ENCODE peak calls at places on chromosomes 5 and 9, in five cellular contexts. H, N, Q, P and V are unnamed samples.

GRCh38 chr9:114153761-114154596 is 1.4 kb upstream of the COL27A1 start:
- DNase-seq in H (no peak), Q (no peak), N (peak), P (peak), V (peak)

GRCh38 chr9:95302471-95302870 is 15.0 kb downstream of the FANCC start:
- DNase-seq in Q (no peak), H (no peak), P (no peak), N (no peak), V (no peak)

GRCh38 chr5:8386889-8387288 is 517.9 kb downstream of the MTRR start:
- DNase-seq in Q (no peak), N (no peak), H (no peak), P (no peak), V (no peak)

GRCh38 chr5:67538855-67539506 is 342.4 kb upstream of the CD180 start:
- DNase-seq in N (no peak), Q (no peak), P (no peak), H (no peak), V (no peak)

GRCh38 chr5:179060116-179061008 is at the start of gene ZNF354C:
- DNase-seq in P (peak), H (no peak), Q (peak), N (no peak), V (no peak)

GRCh38 chr5:14816999-14817761 is 54.4 kb downstream of the ANKH start:
- DNase-seq in N (no peak), H (no peak), Q (no peak), P (no peak), V (no peak)

GRCh38 chr9:127776195-127776918 is 2.1 kb downstream of the SH2D3C start:
- DNase-seq in H (no peak), P (peak), N (no peak), Q (peak), V (no peak)

GRCh38 chr9:86407022-86407421 is 52.8 kb upstream of the TUT7 start:
- DNase-seq in N (peak), Q (peak), H (no peak), P (no peak), V (no peak)

GRCh38 chr5:107553063-107553676 is 117.6 kb downstream of the EFNA5 start:
- DNase-seq in H (no peak), N (no peak), Q (no peak), P (no peak), V (peak)

GRCh38 chr5:179732918-179733763 is 519 bp downstream of the MAML1 start:
- DNase-seq in H (no peak), Q (peak), N (no peak), P (peak), V (peak)

GRCh38 chr9:38183994-38184568 is 115.1 kb upstream of the SHB start:
- DNase-seq in Q (peak), N (no peak), P (no peak), H (no peak), V (no peak)

GRCh38 chr5:103526164-103526915 is 36.2 kb downstream of the NUDT12 start:
- DNase-seq in N (no peak), H (no peak), Q (peak), P (no peak), V (no peak)

GRCh38 chr5:149256451-149256850 is 15.2 kb upstream of the AFAP1L1 start:
- DNase-seq in N (no peak), H (no peak), P (no peak), Q (no peak), V (no peak)

GRCh38 chr9:130541533-130541932 is 37.8 kb upstream of the FUBP3 start:
- DNase-seq in Q (no peak), P (no peak), H (no peak), N (no peak), V (no peak)

GRCh38 chr9:126722252-126722921 is 82.5 kb upstream of the ZBTB43 start:
- DNase-seq in N (no peak), H (peak), P (peak), Q (peak), V (peak)

GRCh38 chr9:108815156-108815555 is 40.6 kb downstream of the ACTL7B start:
- DNase-seq in Q (no peak), N (peak), H (no peak), P (no peak), V (no peak)

GRCh38 chr9:100277166-100277979 is 75.4 kb downstream of the TEX10 start:
- DNase-seq in Q (peak), N (no peak), P (no peak), H (no peak), V (no peak)

GRCh38 chr5:15956622-15957021 is 223.0 kb downstream of the MARCHF11 start:
- DNase-seq in H (no peak), N (no peak), P (no peak), Q (no peak), V (no peak)

GRCh38 chr9:116320180-116320799 is 166.7 kb downstream of the PAPPA start:
- DNase-seq in N (no peak), P (no peak), Q (peak), H (no peak), V (no peak)

GRCh38 chr5:91848453-91848852 is 465.3 kb upstream of the ARRDC3 start:
- DNase-seq in P (no peak), H (no peak), Q (no peak), N (peak), V (peak)

GRCh38 chr9:38683336-38683735 is 36.6 kb downstream of the FAM240B start:
- DNase-seq in P (no peak), Q (no peak), N (no peak), H (no peak), V (no peak)

GRCh38 chr5:102049517-102049916 is 246.6 kb downstream of the SLCO4C1 start:
- DNase-seq in P (no peak), N (no peak), H (no peak), Q (no peak), V (no peak)

GRCh38 chr9:71762900-71763653 is 5.2 kb downstream of the CEMIP2 start:
- DNase-seq in H (no peak), P (no peak), N (peak), Q (no peak), V (no peak)

GRCh38 chr9:120482424-120483186 is 97.4 kb downstream of the CDK5RAP2 start:
- DNase-seq in P (no peak), Q (no peak), N (no peak), H (no peak), V (no peak)

GRCh38 chr9:120486835-120487234 is 93.1 kb downstream of the CDK5RAP2 start:
- DNase-seq in Q (no peak), H (no peak), P (no peak), N (no peak), V (no peak)

GRCh38 chr9:120484162-120484561 is 95.8 kb downstream of the CDK5RAP2 start:
- DNase-seq in H (no peak), N (no peak), P (no peak), Q (no peak), V (no peak)

GRCh38 chr9:120481842-120482241 is 98.1 kb downstream of the CDK5RAP2 start:
- DNase-seq in P (no peak), Q (no peak), H (no peak), N (no peak), V (no peak)

DNA sequence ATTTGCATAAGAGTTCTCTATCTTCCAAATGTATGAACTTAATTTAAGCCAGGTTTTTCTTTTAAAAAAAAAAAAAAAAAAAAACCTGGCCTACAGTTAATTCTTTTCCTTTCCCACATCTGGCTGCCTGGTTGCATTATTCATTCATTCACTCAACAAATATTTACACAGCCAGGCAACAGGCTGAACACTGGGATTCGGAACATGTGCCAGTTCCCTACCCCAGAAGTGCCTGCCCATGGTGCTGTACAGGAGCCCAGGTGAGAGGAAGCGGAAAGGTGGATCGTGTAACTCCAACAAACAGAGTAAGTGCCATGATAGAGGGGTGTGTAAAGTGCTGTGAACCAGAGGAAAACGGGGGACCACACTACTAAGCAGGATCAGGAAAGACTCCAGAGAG is 93.6 kb downstream of the CDK5RAP2 start:
- DNase-seq in H (no peak), Q (no peak), P (no peak), N (no peak), V (no peak)
- TF ChIP-seq FOXM1 in H (no peak), Q (no peak), P (no peak), N (no peak), V (no peak)

GRCh38 chr5:98721231-98721928 is 52.1 kb upstream of the RGMB start:
- DNase-seq in Q (no peak), P (no peak), N (no peak), H (no peak), V (no peak)
- TF ChIP-seq FOXM1 in Q (no peak), P (no peak), N (no peak), H (no peak), V (no peak)

DNA sequence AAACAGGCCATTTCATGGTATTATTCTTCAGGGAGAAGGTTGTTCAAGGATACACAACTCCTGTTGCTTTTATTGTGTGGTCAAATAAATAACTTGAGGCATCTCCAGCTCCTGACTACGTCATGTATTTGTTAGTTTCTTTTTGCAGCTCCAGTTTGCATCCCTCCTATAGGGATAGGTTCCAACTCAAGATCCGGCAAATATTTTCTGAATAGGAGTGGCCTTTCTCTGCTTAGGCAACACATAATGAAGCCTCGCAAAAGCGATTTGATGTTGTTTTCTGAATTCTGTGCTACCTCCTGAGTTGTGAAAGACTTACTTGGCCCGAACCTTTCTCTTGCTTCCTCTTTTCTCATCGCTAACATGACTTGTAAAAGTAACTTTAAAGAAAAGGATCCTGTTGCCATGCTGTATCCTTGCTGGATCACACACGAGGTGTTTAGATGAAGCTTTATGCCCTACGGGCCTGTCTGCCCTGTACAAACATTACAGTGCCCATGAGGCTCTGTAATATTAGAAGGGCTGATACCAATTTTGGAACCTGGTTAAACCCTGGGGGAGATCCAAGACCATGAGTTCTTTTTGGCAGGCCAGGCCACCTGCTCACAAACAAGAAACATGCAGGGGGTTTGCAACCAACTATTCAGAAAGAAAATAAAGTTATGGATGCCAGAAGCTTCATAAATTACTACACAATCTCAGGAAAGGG is 149.8 kb upstream of the FGF10 start:
- DNase-seq in H (no peak), Q (no peak), P (no peak), N (no peak), V (no peak)
- TF ChIP-seq FOXM1 in H (no peak), Q (no peak), P (no peak), N (no peak), V (no peak)

GRCh38 chr9:124768778-124769350 is 2.2 kb downstream of the NR6A1 start:
- DNase-seq in H (no peak), Q (no peak), N (no peak), P (no peak), V (no peak)
- TF ChIP-seq FOXM1 in H (no peak), Q (no peak), N (no peak), P (no peak), V (no peak)

GRCh38 chr9:76181020-76181641 is 213.1 kb downstream of the RFK start:
- DNase-seq in P (no peak), H (no peak), Q (no peak), N (no peak), V (no peak)
- TF ChIP-seq FOXM1 in P (no peak), H (no peak), Q (no peak), N (no peak), V (no peak)

GRCh38 chr9:97956365-97956764 is 18.4 kb upstream of the HEMGN start:
- DNase-seq in H (no peak), P (no peak), N (no peak), Q (peak), V (no peak)
- TF ChIP-seq FOXM1 in H (no peak), P (no peak), N (no peak), Q (no peak), V (no peak)